ENCODE peak calls at places on chromosomes 5 and 9, in nine cellular contexts. A is neural progenitor cell, Z is tibial artery, L is AG04450, J is NB4, G is coronary artery, E is lower leg skin, S is kidney, C is HepG2. P is an unnamed sample.

GRCh38 chr5:168723037-168723436 is 143.9 kb upstream of the PANK3 start:
- DNase-seq in L (no peak), C (no peak), Z (no peak), A (no peak), S (no peak), J (no peak), E (no peak), G (no peak), P (no peak)

GRCh38 chr9:1869843-1870242 is 145.3 kb upstream of the SMARCA2 start:
- DNase-seq in L (no peak), E (no peak), J (peak), A (peak), C (peak), Z (no peak), S (no peak), G (no peak), P (peak)

GRCh38 chr5:81183811-81184748 is 49.0 kb upstream of the CKMT2 start:
- DNase-seq in Z (no peak), A (no peak), G (no peak), S (no peak), J (no peak), C (no peak), L (no peak), E (no peak), P (no peak)

GRCh38 chr9:133374612-133375115 is 1.2 kb downstream of the SURF4 start:
- DNase-seq in C (no peak), Z (no peak), J (peak), E (no peak), L (no peak), A (no peak), S (no peak), G (no peak), P (peak)

GRCh38 chr5:173733065-173733824 is 116.8 kb upstream of the BOD1 start:
- DNase-seq in E (no peak), A (no peak), G (no peak), C (no peak), L (no peak), Z (no peak), J (no peak), S (no peak), P (no peak)

GRCh38 chr9:16864741-16865434 is 5.6 kb downstream of the BNC2 start:
- DNase-seq in A (no peak), G (no peak), S (no peak), J (no peak), L (no peak), E (no peak), C (no peak), Z (no peak), P (peak)

GRCh38 chr5:115098041-115098702 is 71.5 kb downstream of the TRIM36 start:
- DNase-seq in A (peak), S (no peak), E (no peak), L (peak), G (no peak), Z (no peak), C (peak), J (peak), P (peak)

GRCh38 chr9:128724744-128725211 is 851 bp upstream of the ZDHHC12 start:
- DNase-seq in L (peak), A (peak), Z (peak), J (peak), C (peak), E (peak), G (no peak), S (peak), P (peak)

GRCh38 chr9:136671646-136672430 is 9.1 kb downstream of the EGFL7 start:
- DNase-seq in J (peak), E (no peak), Z (no peak), G (no peak), S (no peak), L (no peak), C (no peak), A (peak), P (no peak)

GRCh38 chr5:180519098-180519497 is 24.9 kb downstream of the CNOT6 start:
- DNase-seq in S (no peak), L (no peak), E (no peak), Z (no peak), C (no peak), J (peak), G (no peak), A (no peak), P (peak)

GRCh38 chr5:157303667-157304327 is 37.9 kb downstream of the CYFIP2 start:
- DNase-seq in Z (no peak), E (no peak), L (no peak), C (no peak), J (no peak), A (peak), S (no peak), G (no peak), P (no peak)
- TF ChIP-seq CTCF in Z (no peak), E (no peak), L (peak), C (peak), J (no peak), A (peak), S (peak), G (no peak), P (no peak)

DNA sequence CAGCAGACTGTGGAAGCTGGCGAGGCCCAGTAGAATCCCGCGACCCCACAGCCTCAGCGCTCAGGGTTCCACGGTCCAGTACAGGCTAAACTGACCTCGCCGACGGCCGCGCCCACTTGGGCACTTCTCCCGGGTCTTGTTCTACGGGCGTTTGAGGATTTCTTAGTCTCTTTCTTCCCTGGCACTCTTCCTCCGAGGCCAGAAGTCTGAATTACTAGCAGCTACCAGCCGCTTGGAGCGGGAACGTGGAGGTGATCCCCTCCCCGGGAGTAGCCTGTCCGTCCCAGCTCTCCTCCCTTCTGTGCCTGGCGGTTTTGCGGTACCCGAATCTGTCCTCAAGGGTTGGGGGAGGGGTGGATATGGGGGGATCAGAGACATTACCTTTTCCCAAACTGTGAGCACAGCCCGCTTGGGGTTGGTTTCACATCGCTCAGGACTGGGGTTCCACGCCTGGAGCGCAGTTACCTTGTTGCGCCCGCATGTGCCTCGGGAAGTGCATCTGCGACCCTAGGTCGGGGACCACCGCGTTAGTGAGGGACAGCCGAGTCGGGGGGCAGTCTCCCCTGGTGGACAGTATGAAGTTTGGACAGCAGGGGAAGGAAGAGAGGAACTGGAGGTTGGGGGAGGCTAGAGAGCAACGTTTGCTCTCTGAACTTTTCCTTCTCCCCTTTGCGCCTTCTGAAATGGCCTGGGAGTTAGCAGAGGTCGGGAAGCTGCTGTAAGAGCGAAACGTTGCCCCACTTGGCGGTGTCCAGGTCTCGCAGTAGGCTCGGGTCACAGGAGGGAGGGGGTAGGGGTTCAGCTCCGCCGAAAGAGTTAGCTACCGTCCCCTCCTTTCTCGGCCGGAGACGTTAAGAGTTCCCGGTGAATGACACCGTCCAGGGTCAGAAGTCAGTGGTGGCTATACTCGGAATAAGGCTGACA is 190.8 kb downstream of the MEF2C start:
- DNase-seq in S (peak), C (no peak), A (peak), G (no peak), Z (no peak), L (no peak), E (no peak), J (no peak), P (no peak)
- H3K4me3 ChIP-seq in S (no peak), C (no peak), A (peak), G (peak), Z (peak), L (peak), E (no peak), J (no peak), P (no peak)

GRCh38 chr5:127028822-127029457 is 1.4 kb downstream of the MARCHF3 start:
- DNase-seq in E (no peak), A (no peak), S (no peak), L (no peak), C (peak), G (no peak), J (peak), Z (peak), P (peak)

GRCh38 chr5:127029513-127030258 is 672 bp downstream of the MARCHF3 start:
- DNase-seq in J (peak), G (no peak), E (peak), A (peak), L (no peak), Z (peak), C (peak), S (peak), P (peak)

GRCh38 chr5:127031147-127031862 is 947 bp upstream of the MARCHF3 start:
- DNase-seq in L (no peak), Z (no peak), E (no peak), J (peak), A (peak), G (no peak), S (peak), C (no peak), P (no peak)

GRCh38 chr5:127031863-127032232 is 1.5 kb upstream of the MARCHF3 start:
- DNase-seq in E (no peak), Z (no peak), L (no peak), A (no peak), G (no peak), S (no peak), J (peak), C (no peak), P (peak)

GRCh38 chr5:127030259-127031146 is at the start of gene MARCHF3:
- DNase-seq in G (peak), Z (peak), L (peak), C (peak), A (peak), J (peak), S (peak), E (peak), P (peak)
- TF ChIP-seq CTCF in G (peak), Z (peak), L (peak), C (peak), A (peak), J (no peak), S (peak), E (peak), P (peak)

GRCh38 chr9:76902395-76902794 is 3.5 kb downstream of the PRUNE2 start:
- DNase-seq in J (no peak), E (no peak), L (no peak), Z (no peak), C (no peak), A (no peak), G (no peak), S (no peak), P (no peak)

GRCh38 chr9:76901801-76902200 is 4.1 kb downstream of the PRUNE2 start:
- DNase-seq in S (no peak), J (no peak), C (no peak), G (no peak), E (no peak), Z (no peak), A (no peak), L (no peak), P (no peak)

GRCh38 chr9:76905661-76905983 is 292 bp downstream of the PRUNE2 start:
- DNase-seq in E (no peak), L (no peak), A (no peak), J (no peak), Z (no peak), C (no peak), G (no peak), S (no peak), P (peak)

GRCh38 chr9:76905984-76906861 is at the start of gene PRUNE2:
- DNase-seq in Z (peak), J (peak), E (no peak), C (no peak), G (peak), S (peak), L (peak), A (peak), P (peak)

GRCh38 chr9:76904661-76905457 is 1.1 kb downstream of the PRUNE2 start:
- DNase-seq in G (no peak), E (no peak), J (no peak), C (no peak), A (no peak), Z (no peak), S (no peak), L (no peak), P (peak)
- H3K4me3 ChIP-seq in G (peak), E (no peak), J (no peak), C (no peak), A (peak), Z (peak), S (peak), L (no peak), P (peak)

DNA sequence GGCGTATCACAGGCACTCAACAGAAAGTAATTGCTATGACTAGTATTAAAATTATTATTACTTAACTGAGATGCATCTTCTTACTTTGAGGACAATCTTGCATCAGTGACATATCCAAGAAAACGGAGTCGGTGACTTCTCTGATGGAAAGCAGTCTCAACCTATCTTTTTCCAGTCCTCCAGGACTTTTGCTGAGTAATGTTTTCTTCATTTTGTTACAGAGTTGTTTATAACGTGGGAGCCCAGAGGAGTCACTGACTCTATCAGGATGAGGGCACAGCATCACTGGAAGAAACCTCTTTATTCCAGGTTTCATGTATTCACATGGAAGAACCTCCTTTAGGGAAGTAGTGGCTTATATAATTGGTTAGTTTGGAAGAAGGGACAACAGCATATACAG is 51.5 kb upstream of the MELK start:
- DNase-seq in G (no peak), A (no peak), Z (no peak), L (no peak), C (no peak), E (no peak), J (no peak), S (no peak), P (no peak)
- TF ChIP-seq CTCF in G (no peak), A (no peak), Z (no peak), L (no peak), C (no peak), E (no peak), J (no peak), S (no peak), P (no peak)

GRCh38 chr9:21031818-21032203 is 371 bp upstream of the HACD4 start:
- DNase-seq in G (no peak), E (no peak), J (no peak), L (no peak), Z (no peak), S (no peak), A (no peak), C (no peak), P (no peak)
- H3K4me3 ChIP-seq in G (peak), E (peak), J (peak), L (peak), Z (peak), S (peak), A (peak), C (no peak), P (peak)

P was measured in fibroblast of mammary gland.